ENCODE peak calls at places on chromosomes 5 and 9, in four cellular contexts. One of them, this sample, is unnamed.

GRCh38 chr5:759781-760362 is 24.7 kb downstream of the ZDHHC11B start:
- DNase-seq in GM12878: no peak
- DNase-seq in K562: no peak
- DNase-seq in IMR-90: no peak
- DNase-seq in this sample: no peak

GRCh38 chr5:81242906-81243436 is 9.8 kb downstream of the CKMT2 start:
- DNase-seq in GM12878: no peak
- DNase-seq in K562: no peak
- DNase-seq in IMR-90: no peak
- DNase-seq in this sample: no peak

GRCh38 chr5:126967808-126968466 is 62.4 kb downstream of the MARCHF3 start:
- DNase-seq in K562: no peak
- DNase-seq in GM12878: no peak
- DNase-seq in IMR-90: no peak
- DNase-seq in this sample: no peak

GRCh38 chr5:160507181-160507811 is 85.6 kb downstream of the PTTG1 start:
- DNase-seq in IMR-90: peak
- DNase-seq in GM12878: no peak
- DNase-seq in K562: no peak
- DNase-seq in this sample: no peak

GRCh38 chr5:15499528-15500325 is at the start of gene FBXL7:
- DNase-seq in GM12878: no peak
- DNase-seq in IMR-90: peak
- DNase-seq in K562: no peak
- DNase-seq in this sample: peak

GRCh38 chr5:58477760-58478159 is 13.5 kb upstream of the GAPT start:
- DNase-seq in GM12878: no peak
- DNase-seq in K562: no peak
- DNase-seq in IMR-90: no peak
- DNase-seq in this sample: no peak

GRCh38 chr9:117092582-117092981 is 322.3 kb downstream of the ASTN2 start:
- DNase-seq in GM12878: no peak
- DNase-seq in K562: no peak
- DNase-seq in IMR-90: peak
- DNase-seq in this sample: peak

GRCh38 chr5:52427615-52428014 is 360.1 kb upstream of the ITGA1 start:
- DNase-seq in GM12878: no peak
- DNase-seq in IMR-90: no peak
- DNase-seq in K562: no peak
- DNase-seq in this sample: no peak

GRCh38 chr5:141564216-141564692 is 54.5 kb downstream of the DIAPH1 start:
- DNase-seq in GM12878: peak
- DNase-seq in IMR-90: peak
- DNase-seq in K562: peak
- DNase-seq in this sample: peak

GRCh38 chr9:76090330-76090729 is 199.9 kb downstream of the PCSK5 start:
- DNase-seq in K562: no peak
- DNase-seq in IMR-90: no peak
- DNase-seq in GM12878: no peak
- DNase-seq in this sample: no peak

GRCh38 chr5:37683072-37683471 is 156.8 kb downstream of the GDNF start:
- DNase-seq in K562: no peak
- DNase-seq in GM12878: no peak
- DNase-seq in IMR-90: no peak
- DNase-seq in this sample: no peak

GRCh38 chr9:85215936-85216335 is 525.8 kb downstream of the AGTPBP1 start:
- DNase-seq in GM12878: no peak
- DNase-seq in IMR-90: no peak
- DNase-seq in K562: no peak
- DNase-seq in this sample: no peak

GRCh38 chr9:104142799-104143553 is 48.9 kb downstream of the SMC2 start:
- DNase-seq in K562: no peak
- DNase-seq in GM12878: no peak
- DNase-seq in IMR-90: no peak
- DNase-seq in this sample: no peak

GRCh38 chr5:172769598-172770373 is 1.2 kb downstream of the DUSP1 start:
- DNase-seq in GM12878: no peak
- DNase-seq in IMR-90: peak
- DNase-seq in K562: no peak
- DNase-seq in this sample: no peak

GRCh38 chr9:114677418-114677817 is 4.6 kb downstream of the TEX48 start:
- DNase-seq in IMR-90: peak
- DNase-seq in GM12878: no peak
- DNase-seq in K562: peak
- DNase-seq in this sample: peak

GRCh38 chr5:81980598-81981260 is 8.9 kb downstream of the ATG10 start:
- DNase-seq in GM12878: no peak
- DNase-seq in IMR-90: no peak
- DNase-seq in K562: no peak
- DNase-seq in this sample: no peak

GRCh38 chr9:78187763-78188495 is 47.9 kb upstream of the CEP78 start:
- DNase-seq in K562: no peak
- DNase-seq in GM12878: no peak
- DNase-seq in IMR-90: no peak
- DNase-seq in this sample: no peak

GRCh38 chr9:137426018-137426681 is 3.0 kb downstream of the NOXA1 start:
- DNase-seq in IMR-90: no peak
- DNase-seq in GM12878: no peak
- DNase-seq in K562: no peak
- DNase-seq in this sample: no peak

GRCh38 chr5:144469106-144469505 is 298.4 kb downstream of the KCTD16 start:
- DNase-seq in IMR-90: peak
- DNase-seq in K562: no peak
- DNase-seq in GM12878: no peak
- DNase-seq in this sample: no peak

GRCh38 chr5:43601454-43602260 is 1.3 kb upstream of the NNT start:
- DNase-seq in IMR-90: peak
- DNase-seq in K562: peak
- DNase-seq in GM12878: peak
- DNase-seq in this sample: no peak

GRCh38 chr5:164600166-164600715 is 1094.8 kb downstream of the MAT2B start:
- DNase-seq in IMR-90: peak
- DNase-seq in K562: no peak
- DNase-seq in GM12878: no peak
- DNase-seq in this sample: no peak

GRCh38 chr5:169626779-169627178 is 10.3 kb upstream of the DOCK2 start:
- DNase-seq in K562: no peak
- DNase-seq in IMR-90: peak
- DNase-seq in GM12878: no peak
- DNase-seq in this sample: no peak

GRCh38 chr9:127612993-127613954 is 1.2 kb downstream of the STXBP1 start:
- DNase-seq in K562: peak
- DNase-seq in IMR-90: peak
- DNase-seq in GM12878: no peak
- DNase-seq in this sample: peak

GRCh38 chr9:12916037-12916436 is 141.2 kb downstream of the LURAP1L start:
- DNase-seq in IMR-90: peak
- DNase-seq in K562: no peak
- DNase-seq in GM12878: no peak
- DNase-seq in this sample: no peak

GRCh38 chr5:171207256-171207866 is 101.7 kb upstream of the TLX3 start:
- DNase-seq in IMR-90: peak
- DNase-seq in K562: peak
- DNase-seq in GM12878: no peak
- DNase-seq in this sample: peak

GRCh38 chr5:168176251-168176650 is 115.2 kb upstream of the WWC1 start:
- DNase-seq in GM12878: no peak
- DNase-seq in K562: no peak
- DNase-seq in IMR-90: no peak
- DNase-seq in this sample: no peak

GRCh38 chr9:5787759-5788329 is 45.1 kb downstream of the ERMP1 start:
- DNase-seq in K562: no peak
- DNase-seq in GM12878: no peak
- DNase-seq in IMR-90: no peak
- DNase-seq in this sample: no peak

GRCh38 chr5:71825992-71826391 is 106.9 kb downstream of the CARTPT start:
- DNase-seq in K562: no peak
- DNase-seq in IMR-90: no peak
- DNase-seq in GM12878: no peak
- DNase-seq in this sample: no peak

GRCh38 chr5:11792621-11793020 is 111.6 kb downstream of the CTNND2 start:
- DNase-seq in IMR-90: no peak
- DNase-seq in GM12878: no peak
- DNase-seq in K562: no peak
- DNase-seq in this sample: no peak

GRCh38 chr9:85483214-85483613 is 258.5 kb downstream of the AGTPBP1 start:
- DNase-seq in K562: no peak
- DNase-seq in IMR-90: no peak
- DNase-seq in GM12878: no peak
- DNase-seq in this sample: no peak

GRCh38 chr5:89756955-89757354 is 652.6 kb downstream of the CETN3 start:
- DNase-seq in IMR-90: no peak
- DNase-seq in K562: peak
- DNase-seq in GM12878: no peak
- DNase-seq in this sample: no peak

GRCh38 chr5:37494756-37495155 is 115.6 kb downstream of the WDR70 start:
- DNase-seq in IMR-90: no peak
- DNase-seq in GM12878: no peak
- DNase-seq in K562: no peak
- DNase-seq in this sample: no peak

GRCh38 chr5:106121972-106122605 is 1548.6 kb downstream of the EFNA5 start:
- DNase-seq in K562: peak
- DNase-seq in GM12878: no peak
- DNase-seq in IMR-90: peak
- DNase-seq in this sample: peak

DNA sequence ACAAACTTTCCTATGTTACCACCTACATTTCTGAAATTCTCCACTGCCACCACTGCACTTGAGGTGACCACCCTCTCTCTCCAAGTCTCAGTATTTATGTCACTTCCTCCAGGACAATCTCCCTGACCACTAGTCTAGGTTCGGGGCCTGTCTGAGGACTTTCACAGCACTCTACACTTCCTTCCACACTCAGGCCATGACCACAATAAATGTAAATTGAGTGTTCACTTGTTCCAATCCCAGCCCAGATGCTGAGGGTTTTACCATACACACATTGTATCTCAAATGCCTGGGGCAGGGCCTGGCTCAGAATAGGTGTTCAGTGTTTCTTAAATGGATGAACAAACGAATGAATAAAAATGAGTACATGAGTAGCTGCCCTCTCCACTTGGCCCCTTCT is 26.9 kb upstream of the CCNG1 start:
- DNase-seq in GM12878: no peak
- DNase-seq in IMR-90: no peak
- DNase-seq in K562: no peak
- DNase-seq in this sample: no peak
- TF ChIP-seq ELK1 in GM12878: no peak
- TF ChIP-seq ELK1 in IMR-90: no peak
- TF ChIP-seq ELK1 in K562: no peak
- TF ChIP-seq ELK1 in this sample: no peak

GRCh38 chr9:116075191-116075590 is 78.4 kb upstream of the PAPPA start:
- DNase-seq in GM12878: no peak
- DNase-seq in IMR-90: peak
- DNase-seq in K562: no peak
- DNase-seq in this sample: peak

GRCh38 chr9:116074658-116075057 is 78.9 kb upstream of the PAPPA start:
- DNase-seq in GM12878: no peak
- DNase-seq in IMR-90: peak
- DNase-seq in K562: no peak
- DNase-seq in this sample: no peak

GRCh38 chr9:116070256-116070914 is 83.2 kb upstream of the PAPPA start:
- DNase-seq in GM12878: no peak
- DNase-seq in IMR-90: peak
- DNase-seq in K562: no peak
- DNase-seq in this sample: no peak

GRCh38 chr9:116072046-116072445 is 81.5 kb upstream of the PAPPA start:
- DNase-seq in IMR-90: no peak
- DNase-seq in GM12878: no peak
- DNase-seq in K562: no peak
- DNase-seq in this sample: no peak

GRCh38 chr9:116073826-116074225 is 79.8 kb upstream of the PAPPA start:
- DNase-seq in GM12878: no peak
- DNase-seq in IMR-90: peak
- DNase-seq in K562: no peak
- DNase-seq in this sample: no peak
- H3K4me2 ChIP-seq in GM12878: no peak
- H3K4me2 ChIP-seq in IMR-90: no peak
- H3K4me2 ChIP-seq in K562: no peak
- H3K4me2 ChIP-seq in this sample: no peak

GRCh38 chr9:16267336-16268036 is 603.0 kb downstream of the BNC2 start:
- DNase-seq in K562: no peak
- DNase-seq in GM12878: no peak
- DNase-seq in IMR-90: peak
- DNase-seq in this sample: no peak
- TF ChIP-seq ELK1 in K562: no peak
- TF ChIP-seq ELK1 in GM12878: no peak
- TF ChIP-seq ELK1 in IMR-90: no peak
- TF ChIP-seq ELK1 in this sample: no peak

DNA sequence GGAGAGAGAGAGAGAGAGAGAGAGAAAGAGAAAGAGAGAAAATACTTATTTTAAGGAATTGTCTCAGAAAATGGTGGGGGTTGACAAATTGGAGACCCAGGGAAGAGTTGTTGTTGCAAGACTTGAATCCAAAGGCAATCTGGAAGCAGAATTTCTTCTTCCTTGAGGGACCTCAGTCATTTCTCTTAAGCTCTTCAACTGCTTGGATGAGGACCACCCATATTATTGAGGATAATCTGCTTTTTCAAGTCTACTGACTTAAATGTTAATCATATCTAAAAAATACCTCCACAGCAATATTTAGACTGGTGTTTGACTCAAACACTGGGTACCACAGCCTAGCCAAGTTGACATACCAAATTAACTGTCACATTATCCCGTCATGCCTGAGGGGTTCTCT is 2.9 kb downstream of the CDKN2B-AS1 start:
- DNase-seq in K562: no peak
- DNase-seq in IMR-90: no peak
- DNase-seq in GM12878: no peak
- DNase-seq in this sample: no peak
- H3K4me2 ChIP-seq in K562: no peak
- H3K4me2 ChIP-seq in IMR-90: no peak
- H3K4me2 ChIP-seq in GM12878: no peak
- H3K4me2 ChIP-seq in this sample: no peak

GRCh38 chr5:8568858-8569257 is 699.9 kb downstream of the MTRR start:
- DNase-seq in GM12878: no peak
- DNase-seq in IMR-90: no peak
- DNase-seq in K562: no peak
- DNase-seq in this sample: no peak

GRCh38 chr5:8576178-8576577 is 707.2 kb downstream of the MTRR start:
- DNase-seq in GM12878: no peak
- DNase-seq in K562: no peak
- DNase-seq in IMR-90: no peak
- DNase-seq in this sample: no peak

DNA sequence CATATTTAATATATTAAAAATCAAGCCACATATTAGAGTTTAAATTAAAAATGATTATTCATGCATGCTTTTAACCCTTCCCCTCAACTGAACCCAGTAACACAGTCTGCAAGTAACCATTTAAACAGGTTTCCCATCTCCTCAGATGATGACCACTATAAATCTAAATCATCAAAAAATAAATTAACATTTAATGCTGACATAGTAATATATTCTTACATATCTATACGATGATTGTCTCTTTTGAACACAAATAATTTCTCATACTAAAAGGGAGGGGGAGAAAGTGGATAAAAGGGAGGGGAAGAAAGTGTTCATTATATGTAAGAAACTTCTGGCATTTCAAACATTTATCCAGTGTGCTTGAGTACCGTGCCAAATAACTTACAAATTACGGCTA is 701.6 kb downstream of the MTRR start:
- DNase-seq in K562: no peak
- DNase-seq in GM12878: no peak
- DNase-seq in IMR-90: no peak
- DNase-seq in this sample: no peak
- TF ChIP-seq ELK1 in K562: no peak
- TF ChIP-seq ELK1 in GM12878: no peak
- TF ChIP-seq ELK1 in IMR-90: no peak
- TF ChIP-seq ELK1 in this sample: no peak

This sample was measured in A549.